ENCODE peak calls at places on chromosomes 3 and 15, in four cellular contexts. F is glutamatergic neuron, D is astrocyte of the spinal cord, P is body of pancreas. C is an unnamed sample.
A peak's percentile ranks its signal among the peaks of the same experiment; 100 is the strongest.

GRCh38 chr3:45491344-45491743 is 103.0 kb downstream of the LARS2 start:
- DNase-seq in D (no peak), F (no peak), P (no peak), C (no peak)

GRCh38 chr15:69997701-69998273 is 99.9 kb downstream of the TLE3 start:
- DNase-seq in D (peak; percentile 33), F (no peak), P (peak; percentile 62), C (peak; percentile 98)

GRCh38 chr15:68201879-68202261 is 3.3 kb downstream of the CALML4 start:
- DNase-seq in D (no peak), F (no peak), P (no peak), C (no peak)

GRCh38 chr15:82922737-82923136 is 29.8 kb downstream of the HOMER2 start:
- DNase-seq in P (no peak), D (no peak), F (no peak), C (no peak)

GRCh38 chr3:149367021-149367840 is 10.2 kb downstream of the TM4SF1 start:
- DNase-seq in D (no peak), P (peak; percentile 46), F (no peak), C (no peak)

GRCh38 chr3:189947948-189948723 is 172.6 kb downstream of the P3H2 start:
- DNase-seq in F (no peak), P (peak; percentile 10), D (peak; percentile 50), C (no peak)

GRCh38 chr15:85879334-85880163 is 84.8 kb upstream of the KLHL25 start:
- DNase-seq in F (no peak), P (no peak), D (no peak), C (no peak)

GRCh38 chr3:64242435-64242834 is 17.2 kb upstream of the PRICKLE2 start:
- DNase-seq in P (no peak), D (no peak), F (no peak), C (peak; percentile 83)

GRCh38 chr15:43776718-43777292 is at the start of gene ELL3:
- DNase-seq in F (no peak), P (peak; percentile 82), D (peak; percentile 79), C (peak; percentile 79)

GRCh38 chr3:61146010-61146569 is 105.2 kb downstream of the FHIT start:
- DNase-seq in F (no peak), D (no peak), P (no peak), C (no peak)

GRCh38 chr3:13313813-13314212 is 106.3 kb downstream of the NUP210 start:
- DNase-seq in D (no peak), F (no peak), P (no peak), C (no peak)

GRCh38 chr15:85792872-85793621 is 1.7 kb downstream of the KLHL25 start:
- DNase-seq in P (no peak), D (no peak), F (no peak), C (no peak)